ENCODE peak calls at places on chromosomes 5 and 9, in nine cellular contexts. One of them, this sample, is unnamed.

GRCh38 chr5:6274846-6275543 is 103.4 kb downstream of the MED10 start:
- DNase-seq in K562: no peak
- DNase-seq in spleen: no peak
- DNase-seq in SK-N-SH: no peak
- DNase-seq in Panc1: no peak
- DNase-seq in GM12878: peak
- DNase-seq in GM12891: no peak
- DNase-seq in transverse colon: no peak
- DNase-seq in suprapubic skin: no peak
- DNase-seq in this sample: no peak

GRCh38 chr9:96476591-96476990 is 26.6 kb downstream of the HABP4 start:
- DNase-seq in K562: no peak
- DNase-seq in spleen: no peak
- DNase-seq in SK-N-SH: no peak
- DNase-seq in Panc1: no peak
- DNase-seq in GM12878: no peak
- DNase-seq in GM12891: no peak
- DNase-seq in transverse colon: no peak
- DNase-seq in suprapubic skin: no peak
- DNase-seq in this sample: no peak

GRCh38 chr5:73295447-73295846 is 122.5 kb downstream of the TMEM174 start:
- DNase-seq in K562: no peak
- DNase-seq in spleen: no peak
- DNase-seq in SK-N-SH: no peak
- DNase-seq in Panc1: no peak
- DNase-seq in GM12878: no peak
- DNase-seq in GM12891: no peak
- DNase-seq in transverse colon: no peak
- DNase-seq in suprapubic skin: no peak
- DNase-seq in this sample: no peak

GRCh38 chr5:36723921-36724320 is 117.5 kb downstream of the SLC1A3 start:
- DNase-seq in K562: no peak
- DNase-seq in spleen: peak
- DNase-seq in SK-N-SH: no peak
- DNase-seq in Panc1: no peak
- DNase-seq in GM12878: peak
- DNase-seq in GM12891: no peak
- DNase-seq in transverse colon: no peak
- DNase-seq in suprapubic skin: no peak
- DNase-seq in this sample: no peak

GRCh38 chr9:87824216-87824875 is 58.3 kb upstream of the SPATA31E1 start:
- DNase-seq in K562: no peak
- DNase-seq in spleen: no peak
- DNase-seq in SK-N-SH: no peak
- DNase-seq in Panc1: no peak
- DNase-seq in GM12878: no peak
- DNase-seq in GM12891: no peak
- DNase-seq in transverse colon: no peak
- DNase-seq in suprapubic skin: no peak
- DNase-seq in this sample: no peak

GRCh38 chr5:108557686-108558085 is 175.8 kb upstream of the FBXL17 start:
- DNase-seq in K562: no peak
- DNase-seq in spleen: no peak
- DNase-seq in SK-N-SH: no peak
- DNase-seq in Panc1: no peak
- DNase-seq in GM12878: no peak
- DNase-seq in GM12891: no peak
- DNase-seq in transverse colon: no peak
- DNase-seq in suprapubic skin: no peak
- DNase-seq in this sample: no peak

GRCh38 chr9:127523312-127523851 is 72.1 kb downstream of the LRSAM1 start:
- DNase-seq in K562: peak
- DNase-seq in spleen: no peak
- DNase-seq in SK-N-SH: peak
- DNase-seq in Panc1: no peak
- DNase-seq in GM12878: no peak
- DNase-seq in GM12891: no peak
- DNase-seq in transverse colon: no peak
- DNase-seq in suprapubic skin: no peak
- DNase-seq in this sample: no peak

GRCh38 chr5:15021286-15022046 is 149.9 kb upstream of the ANKH start:
- DNase-seq in K562: no peak
- DNase-seq in spleen: no peak
- DNase-seq in SK-N-SH: no peak
- DNase-seq in Panc1: no peak
- DNase-seq in GM12878: no peak
- DNase-seq in GM12891: no peak
- DNase-seq in transverse colon: no peak
- DNase-seq in suprapubic skin: no peak
- DNase-seq in this sample: no peak

GRCh38 chr5:172868436-172868923 is 34.4 kb downstream of the ERGIC1 start:
- DNase-seq in K562: peak
- DNase-seq in spleen: no peak
- DNase-seq in SK-N-SH: no peak
- DNase-seq in Panc1: no peak
- DNase-seq in GM12878: no peak
- DNase-seq in GM12891: no peak
- DNase-seq in transverse colon: no peak
- DNase-seq in suprapubic skin: no peak
- DNase-seq in this sample: no peak
- TF ChIP-seq POLR2AphosphoS5 in K562: no peak
- TF ChIP-seq POLR2AphosphoS5 in spleen: no peak
- TF ChIP-seq POLR2AphosphoS5 in SK-N-SH: no peak
- TF ChIP-seq POLR2AphosphoS5 in Panc1: no peak
- TF ChIP-seq POLR2AphosphoS5 in GM12878: no peak
- TF ChIP-seq POLR2AphosphoS5 in GM12891: no peak
- TF ChIP-seq POLR2AphosphoS5 in transverse colon: no peak
- TF ChIP-seq POLR2AphosphoS5 in suprapubic skin: no peak
- TF ChIP-seq POLR2AphosphoS5 in this sample: no peak

GRCh38 chr5:157219491-157220271 is 39.0 kb downstream of the ITK start:
- DNase-seq in K562: no peak
- DNase-seq in spleen: no peak
- DNase-seq in SK-N-SH: no peak
- DNase-seq in Panc1: no peak
- DNase-seq in GM12878: peak
- DNase-seq in GM12891: no peak
- DNase-seq in transverse colon: no peak
- DNase-seq in suprapubic skin: no peak
- DNase-seq in this sample: no peak
- TF ChIP-seq POLR2AphosphoS5 in K562: no peak
- TF ChIP-seq POLR2AphosphoS5 in spleen: no peak
- TF ChIP-seq POLR2AphosphoS5 in SK-N-SH: no peak
- TF ChIP-seq POLR2AphosphoS5 in Panc1: no peak
- TF ChIP-seq POLR2AphosphoS5 in GM12878: no peak
- TF ChIP-seq POLR2AphosphoS5 in GM12891: no peak
- TF ChIP-seq POLR2AphosphoS5 in transverse colon: no peak
- TF ChIP-seq POLR2AphosphoS5 in suprapubic skin: no peak
- TF ChIP-seq POLR2AphosphoS5 in this sample: no peak

GRCh38 chr5:151205411-151205810 is 18.5 kb downstream of the CCDC69 start:
- DNase-seq in K562: no peak
- DNase-seq in spleen: no peak
- DNase-seq in SK-N-SH: no peak
- DNase-seq in Panc1: no peak
- DNase-seq in GM12878: no peak
- DNase-seq in GM12891: no peak
- DNase-seq in transverse colon: no peak
- DNase-seq in suprapubic skin: peak
- DNase-seq in this sample: no peak

GRCh38 chr5:151199581-151200185 is 24.2 kb downstream of the CCDC69 start:
- DNase-seq in K562: no peak
- DNase-seq in spleen: no peak
- DNase-seq in SK-N-SH: no peak
- DNase-seq in Panc1: no peak
- DNase-seq in GM12878: no peak
- DNase-seq in GM12891: no peak
- DNase-seq in transverse colon: no peak
- DNase-seq in suprapubic skin: peak
- DNase-seq in this sample: no peak

GRCh38 chr5:151200913-151201445 is 22.9 kb downstream of the CCDC69 start:
- DNase-seq in K562: no peak
- DNase-seq in spleen: no peak
- DNase-seq in SK-N-SH: no peak
- DNase-seq in Panc1: no peak
- DNase-seq in GM12878: no peak
- DNase-seq in GM12891: no peak
- DNase-seq in transverse colon: no peak
- DNase-seq in suprapubic skin: peak
- DNase-seq in this sample: no peak

GRCh38 chr5:151204051-151204450 is 19.8 kb downstream of the CCDC69 start:
- DNase-seq in K562: no peak
- DNase-seq in spleen: no peak
- DNase-seq in SK-N-SH: no peak
- DNase-seq in Panc1: no peak
- DNase-seq in GM12878: no peak
- DNase-seq in GM12891: no peak
- DNase-seq in transverse colon: no peak
- DNase-seq in suprapubic skin: peak
- DNase-seq in this sample: no peak

DNA sequence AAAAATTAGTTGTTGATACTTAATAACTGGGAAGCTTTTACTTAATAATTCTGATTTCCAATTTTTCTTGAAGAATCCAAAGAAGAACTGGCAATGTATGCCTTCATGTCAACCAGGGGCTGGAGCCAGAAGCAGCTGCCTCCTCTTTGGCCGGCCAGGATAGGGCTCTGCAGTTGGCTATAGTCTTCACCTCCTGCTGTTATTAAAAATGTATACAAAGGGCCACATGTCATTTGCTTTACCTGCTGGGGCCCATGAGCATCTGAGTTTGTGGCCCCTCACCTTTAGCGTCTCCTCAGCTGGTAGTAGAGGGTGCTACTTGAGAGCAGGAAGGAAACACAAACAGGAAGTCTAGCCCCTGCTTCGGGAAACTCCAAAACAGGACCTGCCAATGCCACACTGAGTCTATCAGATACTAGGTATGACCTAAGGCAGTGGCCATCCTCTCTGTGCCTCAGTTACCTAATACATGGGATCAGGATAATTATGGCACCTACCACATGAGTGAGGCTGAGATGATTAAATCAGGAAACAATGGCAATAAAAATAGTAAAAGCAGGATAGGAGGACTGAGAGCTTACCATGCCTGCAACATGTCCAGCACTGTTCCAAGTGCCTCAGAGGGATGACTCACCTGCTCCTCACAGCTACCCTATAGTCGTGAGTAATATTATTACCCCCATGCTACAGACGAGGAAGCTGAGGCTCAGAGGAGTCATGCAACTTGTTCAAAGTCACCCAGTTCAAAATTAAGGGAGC is 21.3 kb downstream of the CCDC69 start:
- DNase-seq in K562: no peak
- DNase-seq in spleen: no peak
- DNase-seq in SK-N-SH: no peak
- DNase-seq in Panc1: peak
- DNase-seq in GM12878: no peak
- DNase-seq in GM12891: no peak
- DNase-seq in transverse colon: no peak
- DNase-seq in suprapubic skin: peak
- DNase-seq in this sample: no peak
- TF ChIP-seq POLR2AphosphoS5 in K562: no peak
- TF ChIP-seq POLR2AphosphoS5 in spleen: no peak
- TF ChIP-seq POLR2AphosphoS5 in SK-N-SH: no peak
- TF ChIP-seq POLR2AphosphoS5 in Panc1: no peak
- TF ChIP-seq POLR2AphosphoS5 in GM12878: no peak
- TF ChIP-seq POLR2AphosphoS5 in GM12891: no peak
- TF ChIP-seq POLR2AphosphoS5 in transverse colon: no peak
- TF ChIP-seq POLR2AphosphoS5 in suprapubic skin: no peak
- TF ChIP-seq POLR2AphosphoS5 in this sample: no peak

DNA sequence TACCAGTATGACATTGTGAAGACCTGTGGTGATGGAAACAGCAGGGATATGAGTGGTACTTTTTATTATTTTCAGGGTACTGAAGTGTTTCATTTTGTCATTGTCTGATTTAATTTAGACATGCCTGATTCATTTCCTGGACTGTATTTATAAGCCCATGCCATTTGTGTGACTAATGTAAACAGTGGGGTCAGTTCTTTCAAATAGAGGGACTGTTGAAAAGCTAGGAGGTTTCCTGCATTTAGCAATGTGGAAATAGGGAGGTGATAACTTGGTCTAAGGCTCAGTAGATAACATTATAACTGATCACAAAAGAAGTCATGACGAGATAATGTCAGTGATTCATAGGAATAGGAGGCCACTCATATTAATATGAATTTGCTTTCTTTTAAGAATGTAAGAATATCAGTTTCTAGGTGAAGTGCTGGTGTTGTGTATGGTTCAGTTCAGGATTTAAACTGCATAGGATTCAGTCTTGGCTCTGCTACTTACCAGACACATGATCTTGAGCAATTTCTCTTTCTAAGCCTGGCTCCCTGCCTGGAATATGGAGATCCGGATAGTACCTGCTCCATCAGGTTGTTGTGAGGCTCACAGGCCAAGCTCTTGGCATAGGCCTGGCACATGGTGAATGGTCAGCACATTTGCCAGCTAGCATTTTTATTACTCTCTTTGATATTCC is 7.5 kb downstream of the RASGRF2 start:
- DNase-seq in K562: no peak
- DNase-seq in spleen: no peak
- DNase-seq in SK-N-SH: no peak
- DNase-seq in Panc1: peak
- DNase-seq in GM12878: no peak
- DNase-seq in GM12891: no peak
- DNase-seq in transverse colon: peak
- DNase-seq in suprapubic skin: no peak
- DNase-seq in this sample: peak
- TF ChIP-seq POLR2AphosphoS5 in K562: no peak
- TF ChIP-seq POLR2AphosphoS5 in spleen: no peak
- TF ChIP-seq POLR2AphosphoS5 in SK-N-SH: no peak
- TF ChIP-seq POLR2AphosphoS5 in Panc1: peak
- TF ChIP-seq POLR2AphosphoS5 in GM12878: no peak
- TF ChIP-seq POLR2AphosphoS5 in GM12891: no peak
- TF ChIP-seq POLR2AphosphoS5 in transverse colon: no peak
- TF ChIP-seq POLR2AphosphoS5 in suprapubic skin: no peak
- TF ChIP-seq POLR2AphosphoS5 in this sample: no peak

DNA sequence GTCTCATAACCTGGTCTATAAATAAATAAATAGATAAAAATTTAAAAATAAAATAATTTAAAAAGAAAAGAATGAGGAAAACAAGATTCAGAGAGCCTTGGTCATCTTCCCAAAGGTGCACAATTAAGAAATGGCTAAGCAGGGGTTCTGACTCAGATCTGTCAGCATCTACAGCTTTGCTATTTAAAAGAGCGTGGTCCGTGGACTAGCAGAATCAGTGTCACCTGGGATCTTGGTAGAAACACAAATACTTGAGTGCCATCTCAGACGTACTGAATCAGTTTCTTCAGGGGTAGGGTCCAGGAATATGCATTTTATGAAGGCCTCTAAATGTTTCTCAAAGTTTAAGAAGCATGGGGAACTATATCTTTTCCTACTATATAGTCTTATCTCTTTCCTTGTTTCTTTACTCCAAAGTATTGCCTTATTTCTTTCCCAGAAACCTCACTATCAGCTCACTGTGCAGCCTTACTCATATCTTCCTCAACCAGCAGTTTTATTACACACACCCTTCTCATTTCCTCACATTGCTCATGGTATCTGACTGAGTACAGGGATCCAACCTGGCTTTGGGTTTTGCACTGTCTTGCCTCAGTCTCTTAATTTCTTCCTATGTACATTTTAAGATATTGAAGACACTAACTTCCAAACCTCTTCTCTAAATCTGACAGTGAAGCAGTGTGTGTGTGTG is 58.6 kb downstream of the TMC1 start:
- DNase-seq in K562: peak
- DNase-seq in spleen: no peak
- DNase-seq in SK-N-SH: no peak
- DNase-seq in Panc1: no peak
- DNase-seq in GM12878: no peak
- DNase-seq in GM12891: no peak
- DNase-seq in transverse colon: no peak
- DNase-seq in suprapubic skin: no peak
- DNase-seq in this sample: no peak
- TF ChIP-seq POLR2AphosphoS5 in K562: peak
- TF ChIP-seq POLR2AphosphoS5 in spleen: no peak
- TF ChIP-seq POLR2AphosphoS5 in SK-N-SH: no peak
- TF ChIP-seq POLR2AphosphoS5 in Panc1: no peak
- TF ChIP-seq POLR2AphosphoS5 in GM12878: no peak
- TF ChIP-seq POLR2AphosphoS5 in GM12891: no peak
- TF ChIP-seq POLR2AphosphoS5 in transverse colon: no peak
- TF ChIP-seq POLR2AphosphoS5 in suprapubic skin: no peak
- TF ChIP-seq POLR2AphosphoS5 in this sample: no peak

This sample was measured in breast epithelium.